ENCODE peak calls at places on chromosomes 6 and 20, in five cellular contexts. One of them, this sample, is unnamed.

GRCh38 chr20:59835057-59835447 is 98.4 kb downstream of the SYCP2 start:
- DNase-seq in A549: no peak
- DNase-seq in K562: no peak
- DNase-seq in endothelial cell of umbilical vein: no peak
- DNase-seq in HepG2: no peak
- DNase-seq in this sample: no peak

GRCh38 chr6:16409531-16410441 is 171.4 kb downstream of the GMPR start:
- DNase-seq in HepG2: peak
- DNase-seq in K562: peak
- DNase-seq in A549: peak
- DNase-seq in endothelial cell of umbilical vein: peak
- DNase-seq in this sample: peak

GRCh38 chr20:18144541-18145099 is 7.0 kb downstream of the KAT14 start:
- DNase-seq in endothelial cell of umbilical vein: no peak
- DNase-seq in HepG2: peak
- DNase-seq in K562: no peak
- DNase-seq in A549: no peak
- DNase-seq in this sample: no peak

GRCh38 chr6:166775180-166775922 is 148.3 kb upstream of the RPS6KA2 start:
- DNase-seq in A549: peak
- DNase-seq in HepG2: peak
- DNase-seq in endothelial cell of umbilical vein: peak
- DNase-seq in K562: peak
- DNase-seq in this sample: peak

GRCh38 chr20:658731-659291 is 5.8 kb upstream of the SRXN1 start:
- DNase-seq in A549: no peak
- DNase-seq in endothelial cell of umbilical vein: no peak
- DNase-seq in K562: no peak
- DNase-seq in HepG2: no peak
- DNase-seq in this sample: no peak

GRCh38 chr6:109612268-109612667 is 78.7 kb downstream of the AK9 start:
- DNase-seq in HepG2: no peak
- DNase-seq in endothelial cell of umbilical vein: no peak
- DNase-seq in A549: no peak
- DNase-seq in K562: no peak
- DNase-seq in this sample: no peak

GRCh38 chr20:62808211-62808865 is 3.7 kb downstream of the OGFR start:
- DNase-seq in K562: peak
- DNase-seq in A549: peak
- DNase-seq in HepG2: peak
- DNase-seq in endothelial cell of umbilical vein: peak
- DNase-seq in this sample: peak

GRCh38 chr6:19032486-19033295 is 645.5 kb downstream of the RNF144B start:
- DNase-seq in K562: no peak
- DNase-seq in A549: no peak
- DNase-seq in endothelial cell of umbilical vein: no peak
- DNase-seq in HepG2: no peak
- DNase-seq in this sample: no peak

GRCh38 chr6:56608332-56608731 is 34.4 kb downstream of the DST start:
- DNase-seq in endothelial cell of umbilical vein: no peak
- DNase-seq in A549: no peak
- DNase-seq in K562: no peak
- DNase-seq in HepG2: no peak
- DNase-seq in this sample: no peak

GRCh38 chr6:134177753-134178229 is 125.4 kb upstream of the SLC2A12 start:
- DNase-seq in HepG2: peak
- DNase-seq in K562: no peak
- DNase-seq in endothelial cell of umbilical vein: no peak
- DNase-seq in A549: no peak
- DNase-seq in this sample: peak
- TF ChIP-seq POLR2A in HepG2: no peak
- TF ChIP-seq POLR2A in K562: no peak
- TF ChIP-seq POLR2A in endothelial cell of umbilical vein: no peak
- TF ChIP-seq POLR2A in A549: no peak
- TF ChIP-seq POLR2A in this sample: no peak

GRCh38 chr6:5425797-5426196 is 164.5 kb downstream of the FARS2 start:
- DNase-seq in K562: no peak
- DNase-seq in HepG2: no peak
- DNase-seq in A549: no peak
- DNase-seq in endothelial cell of umbilical vein: no peak
- DNase-seq in this sample: no peak

GRCh38 chr6:5425267-5425666 is 164.0 kb downstream of the FARS2 start:
- DNase-seq in A549: no peak
- DNase-seq in HepG2: no peak
- DNase-seq in K562: no peak
- DNase-seq in endothelial cell of umbilical vein: no peak
- DNase-seq in this sample: no peak

GRCh38 chr6:5423251-5423650 is 161.9 kb downstream of the FARS2 start:
- DNase-seq in endothelial cell of umbilical vein: no peak
- DNase-seq in K562: no peak
- DNase-seq in HepG2: no peak
- DNase-seq in A549: no peak
- DNase-seq in this sample: no peak

DNA sequence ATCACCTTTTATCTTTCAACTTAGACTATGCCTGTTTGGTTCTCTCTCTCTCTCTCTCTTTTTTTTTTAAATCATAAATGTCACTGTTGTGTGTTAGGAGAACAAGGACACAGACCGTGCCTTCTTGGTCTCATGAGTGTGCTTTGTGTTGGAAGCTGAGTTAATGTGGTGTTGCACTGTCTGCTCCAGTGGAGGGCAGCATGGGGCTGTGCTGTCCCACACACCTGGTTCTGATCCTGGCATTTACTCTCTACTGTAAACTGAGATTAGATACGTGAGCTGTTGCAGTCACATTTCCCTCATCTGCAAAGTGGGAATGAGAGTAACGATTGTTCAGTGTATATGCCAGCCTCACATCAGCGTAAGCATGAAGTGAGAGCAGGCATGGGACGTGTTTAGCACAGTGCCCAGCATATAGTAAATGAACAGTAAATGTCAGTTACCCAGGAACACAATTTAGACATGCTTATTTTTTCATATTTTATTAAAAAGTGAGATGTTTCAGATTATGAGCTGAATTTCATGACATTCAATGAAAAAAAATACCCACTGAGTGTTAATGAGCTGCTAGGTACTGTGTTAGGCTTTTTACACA is 161.1 kb downstream of the FARS2 start:
- DNase-seq in K562: peak
- DNase-seq in endothelial cell of umbilical vein: peak
- DNase-seq in HepG2: peak
- DNase-seq in A549: peak
- DNase-seq in this sample: peak
- TF ChIP-seq MYC in K562: no peak
- TF ChIP-seq MYC in endothelial cell of umbilical vein: no peak
- TF ChIP-seq MYC in HepG2: no peak
- TF ChIP-seq MYC in A549: no peak
- TF ChIP-seq MYC in this sample: no peak

DNA sequence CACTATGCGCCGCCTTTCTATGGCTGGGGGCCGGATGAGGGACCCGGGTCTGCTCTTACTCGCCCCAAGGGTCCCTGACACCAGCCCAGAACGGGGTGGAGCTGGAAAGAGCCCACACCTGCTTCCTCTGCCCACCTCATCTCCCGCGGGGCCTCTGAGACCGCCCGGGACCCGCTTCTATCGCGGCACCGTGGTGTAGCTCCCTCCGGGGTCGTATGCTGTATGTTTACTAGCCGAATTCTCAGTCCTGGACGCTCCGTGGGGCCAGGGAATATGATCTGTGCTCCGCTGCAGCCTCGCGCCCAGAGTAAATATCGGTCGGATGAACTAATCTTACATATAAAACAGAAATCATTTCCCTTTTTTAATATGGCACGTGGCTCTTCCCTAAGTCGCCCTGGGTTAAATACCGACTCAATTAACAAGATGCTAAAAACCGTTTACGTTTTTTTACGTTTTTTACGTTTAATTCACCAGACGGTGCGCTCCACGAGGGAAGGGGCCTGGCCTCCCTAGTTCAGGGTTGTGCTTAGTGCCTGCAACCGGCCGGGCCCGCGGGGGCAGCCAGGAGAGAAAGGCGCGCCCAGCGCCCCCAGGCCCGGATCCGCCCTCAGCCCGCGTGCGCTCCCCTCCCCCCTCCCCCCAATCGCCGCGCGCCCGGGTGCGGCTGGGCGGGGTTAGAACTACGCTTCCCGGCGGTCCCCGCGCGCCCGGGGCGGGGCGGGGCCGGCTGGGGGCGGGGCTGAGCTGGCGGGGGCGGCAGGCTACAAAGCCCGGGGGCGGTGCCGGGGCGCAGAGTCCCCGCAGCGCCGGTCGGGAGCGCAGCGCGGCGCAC is at the start of gene RBM38:
- DNase-seq in A549: peak
- DNase-seq in K562: peak
- DNase-seq in HepG2: peak
- DNase-seq in endothelial cell of umbilical vein: peak
- DNase-seq in this sample: peak
- TF ChIP-seq POLR2A in A549: no peak
- TF ChIP-seq POLR2A in K562: peak
- TF ChIP-seq POLR2A in HepG2: no peak
- TF ChIP-seq POLR2A in endothelial cell of umbilical vein: no peak
- TF ChIP-seq POLR2A in this sample: peak

GRCh38 chr20:24444531-24445190 is 24.8 kb upstream of the SYNDIG1 start:
- DNase-seq in A549: no peak
- DNase-seq in HepG2: no peak
- DNase-seq in endothelial cell of umbilical vein: no peak
- DNase-seq in K562: no peak
- DNase-seq in this sample: no peak
- TF ChIP-seq MYC in A549: no peak
- TF ChIP-seq MYC in HepG2: no peak
- TF ChIP-seq MYC in endothelial cell of umbilical vein: no peak
- TF ChIP-seq MYC in K562: no peak
- TF ChIP-seq MYC in this sample: no peak

GRCh38 chr6:53746442-53747103 is 48.2 kb upstream of the LRRC1 start:
- DNase-seq in endothelial cell of umbilical vein: no peak
- DNase-seq in A549: no peak
- DNase-seq in K562: no peak
- DNase-seq in HepG2: peak
- DNase-seq in this sample: no peak
- TF ChIP-seq POLR2A in endothelial cell of umbilical vein: no peak
- TF ChIP-seq POLR2A in A549: no peak
- TF ChIP-seq POLR2A in K562: no peak
- TF ChIP-seq POLR2A in HepG2: no peak
- TF ChIP-seq POLR2A in this sample: no peak

GRCh38 chr6:156425374-156425773 is 351.8 kb upstream of the ARID1B start:
- DNase-seq in K562: no peak
- DNase-seq in HepG2: no peak
- DNase-seq in endothelial cell of umbilical vein: peak
- DNase-seq in A549: no peak
- DNase-seq in this sample: no peak

GRCh38 chr6:156420172-156420993 is 356.8 kb upstream of the ARID1B start:
- DNase-seq in endothelial cell of umbilical vein: no peak
- DNase-seq in HepG2: no peak
- DNase-seq in K562: no peak
- DNase-seq in A549: no peak
- DNase-seq in this sample: no peak

GRCh38 chr6:156421933-156422332 is 355.2 kb upstream of the ARID1B start:
- DNase-seq in A549: peak
- DNase-seq in K562: no peak
- DNase-seq in HepG2: peak
- DNase-seq in endothelial cell of umbilical vein: no peak
- DNase-seq in this sample: no peak

GRCh38 chr6:156423829-156424228 is 353.3 kb upstream of the ARID1B start:
- DNase-seq in A549: no peak
- DNase-seq in endothelial cell of umbilical vein: no peak
- DNase-seq in K562: peak
- DNase-seq in HepG2: no peak
- DNase-seq in this sample: no peak

DNA sequence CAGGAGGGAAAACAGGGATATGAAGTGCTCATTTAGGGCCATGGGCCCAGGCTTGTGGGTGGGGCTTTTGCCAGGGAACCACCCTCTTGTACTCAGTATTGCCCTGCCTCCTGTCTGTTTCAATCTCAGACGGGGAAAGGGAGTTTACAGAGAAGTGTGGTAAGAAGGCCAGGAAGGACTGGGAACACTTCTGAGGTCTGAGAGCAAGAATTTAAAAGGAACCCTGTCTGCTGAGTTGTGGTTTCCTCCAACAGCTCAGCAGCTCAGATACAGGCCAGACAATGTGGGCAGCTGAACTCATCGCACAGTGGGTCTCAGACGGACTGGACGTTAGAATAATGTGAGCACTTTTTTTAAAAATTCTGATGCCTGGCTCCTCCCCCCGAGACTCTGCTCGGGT is 354.1 kb upstream of the ARID1B start:
- DNase-seq in K562: no peak
- DNase-seq in A549: no peak
- DNase-seq in HepG2: no peak
- DNase-seq in endothelial cell of umbilical vein: no peak
- DNase-seq in this sample: no peak
- TF ChIP-seq MYC in K562: no peak
- TF ChIP-seq MYC in A549: no peak
- TF ChIP-seq MYC in HepG2: no peak
- TF ChIP-seq MYC in endothelial cell of umbilical vein: no peak
- TF ChIP-seq MYC in this sample: no peak

DNA sequence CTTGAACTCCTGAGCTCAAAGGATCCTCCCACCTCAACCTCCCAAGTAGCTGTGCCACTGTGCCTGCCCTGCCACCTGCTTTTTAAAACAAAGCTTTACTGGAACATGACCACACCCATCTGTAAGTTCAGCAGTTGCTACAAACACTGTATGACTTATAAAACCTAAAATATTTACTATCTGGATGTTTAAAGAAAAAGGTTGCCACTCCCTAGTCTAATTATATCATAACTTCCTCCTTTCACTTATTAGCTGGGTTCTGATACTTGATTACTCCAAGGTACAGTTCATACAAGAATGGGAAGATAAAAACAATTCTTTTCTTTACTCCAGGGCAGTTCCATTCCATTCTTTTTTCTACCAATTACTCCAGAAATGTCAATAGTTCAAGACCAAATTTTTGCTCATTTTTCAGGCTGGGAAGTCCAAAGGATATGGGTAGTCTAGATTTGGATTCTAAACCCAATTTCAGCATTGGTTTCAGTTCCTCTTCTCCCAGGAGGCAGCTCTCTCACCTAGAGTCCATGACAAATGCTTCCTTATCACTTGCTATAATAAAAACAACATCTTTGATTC is 63.1 kb downstream of the SEC63 start:
- DNase-seq in endothelial cell of umbilical vein: no peak
- DNase-seq in A549: peak
- DNase-seq in HepG2: no peak
- DNase-seq in K562: no peak
- DNase-seq in this sample: peak
- TF ChIP-seq POLR2A in endothelial cell of umbilical vein: no peak
- TF ChIP-seq POLR2A in A549: no peak
- TF ChIP-seq POLR2A in HepG2: no peak
- TF ChIP-seq POLR2A in K562: no peak
- TF ChIP-seq POLR2A in this sample: no peak

DNA sequence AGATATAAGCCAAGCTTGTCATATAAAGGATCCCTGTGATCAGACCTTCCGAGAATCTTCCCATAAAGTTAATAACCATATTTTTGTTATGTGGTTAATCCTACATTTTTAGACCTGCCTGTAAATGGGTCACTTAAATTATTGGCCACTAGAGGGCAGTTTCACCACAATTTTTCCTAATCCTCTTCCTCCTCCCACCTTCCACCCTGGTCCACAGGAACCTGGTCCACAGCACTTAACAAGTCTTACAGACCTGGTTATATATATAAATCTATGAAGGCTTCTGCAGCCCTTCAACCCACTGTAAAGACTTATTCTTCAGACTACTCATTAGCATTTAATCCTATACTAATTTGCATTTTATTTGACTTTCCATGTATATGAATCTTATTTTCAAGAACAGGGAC is 28.3 kb downstream of the MRS2 start:
- DNase-seq in K562: peak
- DNase-seq in A549: peak
- DNase-seq in HepG2: peak
- DNase-seq in endothelial cell of umbilical vein: peak
- DNase-seq in this sample: peak
- TF ChIP-seq MYC in K562: no peak
- TF ChIP-seq MYC in A549: no peak
- TF ChIP-seq MYC in HepG2: no peak
- TF ChIP-seq MYC in endothelial cell of umbilical vein: no peak
- TF ChIP-seq MYC in this sample: no peak